ENCODE peak calls at places on chromosomes 2 and 18, in seven cellular contexts. One of them, this sample, is unnamed.

GRCh38 chr2:218899147-218899546 is 18.5 kb downstream of the WNT10A start:
- DNase-seq in activated CD4-positive, CD25-positive, alpha-beta regulatory T cell: no peak
- DNase-seq in epithelial cell of esophagus: no peak
- DNase-seq in stimulated activated CD8-positive, alpha-beta memory T cell treated with anti-CD3 and anti-CD28 coated beads, Interleukin-15, amount 100 ng/mL, for 1 hour: no peak
- DNase-seq in GM13977: no peak
- DNase-seq in HuH-7: no peak
- DNase-seq in activated effector memory CD4-positive, alpha-beta T cell treated with anti-CD3 and anti-CD28 coated beads, Interleukin-2, amount 50 U/mL, for 16 hours: no peak
- DNase-seq in this sample: no peak

GRCh38 chr18:10928971-10929373 is 220.4 kb downstream of the PIEZO2 start:
- DNase-seq in activated CD4-positive, CD25-positive, alpha-beta regulatory T cell: no peak
- DNase-seq in epithelial cell of esophagus: no peak
- DNase-seq in stimulated activated CD8-positive, alpha-beta memory T cell treated with anti-CD3 and anti-CD28 coated beads, Interleukin-15, amount 100 ng/mL, for 1 hour: no peak
- DNase-seq in GM13977: peak
- DNase-seq in HuH-7: no peak
- DNase-seq in activated effector memory CD4-positive, alpha-beta T cell treated with anti-CD3 and anti-CD28 coated beads, Interleukin-2, amount 50 U/mL, for 16 hours: no peak
- DNase-seq in this sample: no peak

GRCh38 chr2:219661955-219662395 is 34.5 kb downstream of the SLC4A3 start:
- DNase-seq in activated CD4-positive, CD25-positive, alpha-beta regulatory T cell: no peak
- DNase-seq in epithelial cell of esophagus: peak
- DNase-seq in stimulated activated CD8-positive, alpha-beta memory T cell treated with anti-CD3 and anti-CD28 coated beads, Interleukin-15, amount 100 ng/mL, for 1 hour: no peak
- DNase-seq in GM13977: no peak
- DNase-seq in HuH-7: no peak
- DNase-seq in activated effector memory CD4-positive, alpha-beta T cell treated with anti-CD3 and anti-CD28 coated beads, Interleukin-2, amount 50 U/mL, for 16 hours: no peak
- DNase-seq in this sample: no peak

GRCh38 chr2:148674063-148675020 is 29.8 kb downstream of the EPC2 start:
- DNase-seq in activated CD4-positive, CD25-positive, alpha-beta regulatory T cell: no peak
- DNase-seq in epithelial cell of esophagus: peak
- DNase-seq in stimulated activated CD8-positive, alpha-beta memory T cell treated with anti-CD3 and anti-CD28 coated beads, Interleukin-15, amount 100 ng/mL, for 1 hour: no peak
- DNase-seq in GM13977: peak
- DNase-seq in HuH-7: peak
- DNase-seq in activated effector memory CD4-positive, alpha-beta T cell treated with anti-CD3 and anti-CD28 coated beads, Interleukin-2, amount 50 U/mL, for 16 hours: no peak
- DNase-seq in this sample: peak

GRCh38 chr2:30188292-30188691 is 41.5 kb downstream of the YPEL5 start:
- DNase-seq in activated CD4-positive, CD25-positive, alpha-beta regulatory T cell: no peak
- DNase-seq in epithelial cell of esophagus: no peak
- DNase-seq in stimulated activated CD8-positive, alpha-beta memory T cell treated with anti-CD3 and anti-CD28 coated beads, Interleukin-15, amount 100 ng/mL, for 1 hour: no peak
- DNase-seq in GM13977: no peak
- DNase-seq in HuH-7: no peak
- DNase-seq in activated effector memory CD4-positive, alpha-beta T cell treated with anti-CD3 and anti-CD28 coated beads, Interleukin-2, amount 50 U/mL, for 16 hours: no peak
- DNase-seq in this sample: no peak

GRCh38 chr2:23697676-23698075 is 229.2 kb downstream of the ATAD2B start:
- DNase-seq in activated CD4-positive, CD25-positive, alpha-beta regulatory T cell: no peak
- DNase-seq in epithelial cell of esophagus: no peak
- DNase-seq in stimulated activated CD8-positive, alpha-beta memory T cell treated with anti-CD3 and anti-CD28 coated beads, Interleukin-15, amount 100 ng/mL, for 1 hour: no peak
- DNase-seq in GM13977: no peak
- DNase-seq in HuH-7: no peak
- DNase-seq in activated effector memory CD4-positive, alpha-beta T cell treated with anti-CD3 and anti-CD28 coated beads, Interleukin-2, amount 50 U/mL, for 16 hours: no peak
- DNase-seq in this sample: no peak

GRCh38 chr2:200360364-200360763 is 53.9 kb downstream of the SPATS2L start:
- DNase-seq in activated CD4-positive, CD25-positive, alpha-beta regulatory T cell: no peak
- DNase-seq in epithelial cell of esophagus: no peak
- DNase-seq in stimulated activated CD8-positive, alpha-beta memory T cell treated with anti-CD3 and anti-CD28 coated beads, Interleukin-15, amount 100 ng/mL, for 1 hour: no peak
- DNase-seq in GM13977: no peak
- DNase-seq in HuH-7: no peak
- DNase-seq in activated effector memory CD4-positive, alpha-beta T cell treated with anti-CD3 and anti-CD28 coated beads, Interleukin-2, amount 50 U/mL, for 16 hours: no peak
- DNase-seq in this sample: no peak

GRCh38 chr2:27086722-27087446 is at the start of gene KHK:
- DNase-seq in activated CD4-positive, CD25-positive, alpha-beta regulatory T cell: no peak
- DNase-seq in epithelial cell of esophagus: peak
- DNase-seq in stimulated activated CD8-positive, alpha-beta memory T cell treated with anti-CD3 and anti-CD28 coated beads, Interleukin-15, amount 100 ng/mL, for 1 hour: no peak
- DNase-seq in GM13977: peak
- DNase-seq in HuH-7: peak
- DNase-seq in activated effector memory CD4-positive, alpha-beta T cell treated with anti-CD3 and anti-CD28 coated beads, Interleukin-2, amount 50 U/mL, for 16 hours: no peak
- DNase-seq in this sample: no peak